ENCODE peak calls at places on chromosomes 2 and 18, in nine cellular contexts. I is hepatocyte; D is K562; Q is fibroblast of lung; Y is body of pancreas; F is breast epithelium; J is lower lobe of right lung; Z is CD4-positive, CD25-positive, alpha-beta regulatory T cell; X is tibial artery. B is an unnamed sample. For H3K4me1, the result is how much of the 10 kb centered on the place peaks cover.

GRCh38 chr2:237118025-237118424 is 32.3 kb downstream of the COPS8 start:
- DNase-seq in I (no peak), D (no peak), Q (peak), Y (no peak), F (no peak), J (no peak), Z (no peak), X (no peak), B (no peak)

GRCh38 chr2:177254433-177255226 is 9.9 kb downstream of the NFE2L2 start:
- DNase-seq in I (peak), D (peak), Q (peak), Y (peak), F (no peak), J (peak), Z (no peak), X (no peak), B (no peak)

GRCh38 chr2:23662941-23663729 is 263.8 kb downstream of the ATAD2B start:
- DNase-seq in I (no peak), D (no peak), Q (no peak), Y (peak), F (no peak), J (no peak), Z (no peak), X (no peak), B (no peak)

GRCh38 chr18:13176847-13177246 is 41.7 kb upstream of the LDLRAD4 start:
- DNase-seq in I (no peak), D (no peak), Q (no peak), Y (no peak), F (no peak), J (no peak), Z (no peak), X (no peak), B (no peak)

GRCh38 chr2:239113164-239113563 is 265.3 kb downstream of the TWIST2 start:
- DNase-seq in I (peak), D (peak), Q (peak), Y (peak), F (no peak), J (no peak), Z (no peak), X (no peak), B (no peak)

GRCh38 chr2:23988371-23988770 is 21.5 kb upstream of the MFSD2B start:
- DNase-seq in I (no peak), D (no peak), Q (no peak), Y (no peak), F (no peak), J (no peak), Z (peak), X (no peak), B (no peak)

GRCh38 chr2:120847700-120848321 is 112.1 kb downstream of the GLI2 start:
- DNase-seq in I (peak), D (no peak), Q (peak), Y (no peak), F (no peak), J (peak), Z (no peak), X (no peak), B (no peak)

GRCh38 chr2:11011359-11011758 is 99.6 kb downstream of the KCNF1 start:
- DNase-seq in I (no peak), D (no peak), Q (no peak), Y (no peak), F (no peak), J (no peak), Z (no peak), X (no peak), B (no peak)

GRCh38 chr2:9548506-9548905 is 7.1 kb downstream of the ADAM17 start:
- DNase-seq in I (no peak), D (no peak), Q (peak), Y (no peak), F (no peak), J (no peak), Z (peak), X (no peak), B (no peak)

GRCh38 chr2:74502720-74503505 is 3.5 kb upstream of the LBX2 start:
- DNase-seq in I (peak), D (peak), Q (peak), Y (peak), F (no peak), J (peak), Z (no peak), X (peak), B (peak)

GRCh38 chr2:99928472-99929053 is 213.8 kb downstream of the AFF3 start:
- DNase-seq in I (no peak), D (no peak), Q (peak), Y (no peak), F (no peak), J (no peak), Z (no peak), X (no peak), B (no peak)

GRCh38 chr2:126657636-126658315 is 1.8 kb downstream of the GYPC start:
- DNase-seq in I (peak), D (peak), Q (peak), Y (peak), F (no peak), J (peak), Z (peak), X (peak), B (peak)
- H3K4me1 ChIP-seq in I (under half), D (half or more), Q (under half), Y (half or more), F (under half), J (half or more), Z (half or more), X (under half), B (half or more)

GRCh38 chr18:79685281-79685680 is 5.7 kb downstream of the CTDP1 start:
- DNase-seq in I (no peak), D (no peak), Q (no peak), Y (no peak), F (no peak), J (no peak), Z (peak), X (no peak), B (no peak)
- H3K27ac ChIP-seq in I (no peak), D (no peak), Q (no peak), Y (no peak), F (no peak), J (no peak), Z (peak), X (no peak), B (no peak)

GRCh38 chr2:160647967-160648685 is 154.5 kb upstream of the RBMS1 start:
- DNase-seq in I (no peak), D (no peak), Q (no peak), Y (peak), F (peak), J (peak), Z (no peak), X (no peak), B (no peak)
- H3K4me3 ChIP-seq in I (no peak), D (no peak), Q (no peak), Y (no peak), F (peak), J (no peak), Z (no peak), X (no peak), B (no peak)

GRCh38 chr2:105768961-105769452 is 24.3 kb downstream of the NCK2 start:
- DNase-seq in I (peak), D (no peak), Q (peak), Y (no peak), F (no peak), J (no peak), Z (no peak), X (no peak), B (no peak)
- H3K4me1 ChIP-seq in I (under half), D (under half), Q (under half), Y (under half), F (under half), J (under half), Z (half or more), X (under half), B (half or more)

GRCh38 chr2:195479407-195479806 is 177.6 kb upstream of the SLC39A10 start:
- DNase-seq in I (no peak), D (no peak), Q (no peak), Y (no peak), F (no peak), J (no peak), Z (no peak), X (no peak), B (no peak)

GRCh38 chr2:195475336-195475735 is 181.7 kb upstream of the SLC39A10 start:
- DNase-seq in I (no peak), D (no peak), Q (no peak), Y (no peak), F (no peak), J (no peak), Z (no peak), X (no peak), B (no peak)

GRCh38 chr2:195480121-195480520 is 176.9 kb upstream of the SLC39A10 start:
- DNase-seq in I (no peak), D (no peak), Q (peak), Y (no peak), F (no peak), J (no peak), Z (no peak), X (no peak), B (no peak)

GRCh38 chr2:195477248-195477995 is 179.6 kb upstream of the SLC39A10 start:
- DNase-seq in I (no peak), D (no peak), Q (peak), Y (no peak), F (no peak), J (no peak), Z (peak), X (no peak), B (no peak)

DNA sequence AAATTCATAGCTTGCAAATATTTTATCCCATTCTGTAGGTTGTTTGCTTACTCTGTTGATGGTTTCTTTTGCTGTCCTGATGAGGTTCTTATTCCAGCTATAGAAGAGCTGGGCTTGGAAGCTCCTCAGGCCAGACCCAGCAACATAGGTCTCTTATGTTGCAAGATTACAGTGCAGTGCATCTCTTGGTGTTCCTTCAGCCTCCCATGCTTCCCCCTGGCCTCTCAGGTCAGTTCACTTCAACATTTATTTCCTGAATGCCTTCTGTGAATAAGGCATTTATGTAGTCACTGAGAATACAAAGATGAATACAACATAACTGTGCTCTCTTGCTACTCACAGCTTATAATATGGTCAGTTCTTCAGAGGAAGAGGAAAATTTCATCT is 179.0 kb upstream of the SLC39A10 start:
- DNase-seq in I (no peak), D (no peak), Q (no peak), Y (no peak), F (no peak), J (no peak), Z (no peak), X (no peak), B (no peak)
- H3K27ac ChIP-seq in I (no peak), D (no peak), Q (no peak), Y (no peak), F (no peak), J (no peak), Z (no peak), X (no peak), B (no peak)

GRCh38 chr2:19029655-19030054 is 328.8 kb downstream of the OSR1 start:
- DNase-seq in I (no peak), D (no peak), Q (no peak), Y (no peak), F (no peak), J (no peak), Z (no peak), X (no peak), B (no peak)

GRCh38 chr2:19031642-19032041 is 326.8 kb downstream of the OSR1 start:
- DNase-seq in I (no peak), D (no peak), Q (peak), Y (no peak), F (no peak), J (no peak), Z (no peak), X (no peak), B (no peak)

GRCh38 chr2:19033240-19033639 is 325.2 kb downstream of the OSR1 start:
- DNase-seq in I (no peak), D (no peak), Q (no peak), Y (no peak), F (no peak), J (no peak), Z (no peak), X (peak), B (no peak)

GRCh38 chr2:19038096-19039015 is 320.1 kb downstream of the OSR1 start:
- DNase-seq in I (no peak), D (no peak), Q (peak), Y (no peak), F (no peak), J (no peak), Z (no peak), X (no peak), B (no peak)

DNA sequence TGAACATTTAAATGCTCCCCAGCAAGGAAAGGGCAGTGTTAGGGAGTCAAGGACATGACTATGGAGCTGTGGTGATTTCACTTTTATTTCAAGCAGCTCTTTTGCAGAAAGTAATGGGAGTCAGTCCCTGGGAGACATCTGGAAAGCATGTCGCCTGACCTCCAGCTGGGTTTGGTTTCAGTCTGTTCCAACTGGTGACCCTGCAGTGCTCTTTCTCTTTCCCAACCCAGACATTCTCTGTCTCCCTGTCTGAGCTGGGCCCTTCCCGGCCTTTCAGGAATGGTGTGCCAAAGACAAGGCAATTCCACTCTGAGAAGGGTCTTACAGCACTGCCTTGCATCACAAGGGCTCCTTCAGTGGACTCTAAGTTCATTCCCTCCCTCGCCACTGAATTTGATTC is 323.2 kb downstream of the OSR1 start:
- DNase-seq in I (no peak), D (no peak), Q (peak), Y (peak), F (no peak), J (no peak), Z (no peak), X (peak), B (no peak)
- H3K4me3 ChIP-seq in I (no peak), D (no peak), Q (no peak), Y (no peak), F (no peak), J (no peak), Z (no peak), X (no peak), B (no peak)

DNA sequence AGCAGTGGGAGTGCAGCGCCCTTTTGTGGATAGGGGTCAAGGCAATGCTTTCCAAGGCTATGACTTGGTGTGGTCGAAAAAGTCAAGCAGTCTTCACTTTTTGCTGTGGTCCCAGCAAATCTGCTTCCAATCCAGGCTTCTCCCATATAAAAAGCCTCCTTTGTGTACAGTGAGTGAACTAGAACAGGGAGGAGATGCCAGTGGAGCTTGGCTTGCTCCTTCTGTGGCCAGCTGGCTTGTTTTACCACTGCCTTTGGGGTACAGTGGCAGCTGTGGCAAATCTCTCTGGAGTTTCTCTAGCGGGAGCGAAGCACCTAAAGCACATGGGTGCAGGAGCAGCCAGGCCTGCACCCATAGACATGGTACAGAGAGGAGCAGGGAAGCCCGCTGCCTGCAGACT is 103.5 kb downstream of the MSH2 start:
- DNase-seq in I (no peak), D (no peak), Q (no peak), Y (no peak), F (no peak), J (no peak), Z (no peak), X (no peak), B (no peak)
- H3K4me1 ChIP-seq in I (under half), D (under half), Q (under half), Y (under half), F (under half), J (under half), Z (under half), X (under half), B (under half)

DNA sequence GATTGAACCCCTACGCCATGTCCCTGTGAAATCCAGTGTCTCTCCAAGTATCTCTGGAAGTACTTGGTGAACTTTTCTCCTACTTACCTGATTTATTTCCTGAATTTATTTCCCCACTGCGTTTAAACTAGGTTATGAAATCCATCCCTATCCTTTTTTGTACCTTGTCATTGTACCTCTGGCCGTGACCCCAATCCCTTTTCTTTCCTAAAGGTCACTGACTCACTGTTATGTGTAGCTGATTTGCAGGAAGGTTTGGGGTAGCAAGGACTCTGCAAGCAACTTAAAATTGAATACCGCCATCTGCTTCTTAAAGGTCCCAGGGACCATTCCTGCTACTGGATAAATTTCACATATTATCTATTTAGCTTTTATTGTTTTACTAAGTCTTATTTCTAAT is 4.6 kb upstream of the ENOSF1 start:
- DNase-seq in I (no peak), D (no peak), Q (no peak), Y (no peak), F (no peak), J (no peak), Z (no peak), X (no peak), B (no peak)
- H3K27ac ChIP-seq in I (no peak), D (no peak), Q (no peak), Y (no peak), F (no peak), J (no peak), Z (no peak), X (no peak), B (no peak)